ENCODE peak calls at places on chromosome 13, in nine cellular contexts. A, K, B, P, C, M, G, L and H are unnamed samples.

GRCh38 chr13:111665691-111666095 is 345.3 kb downstream of the TEX29 start:
- DNase-seq in A (no peak), K (no peak), B (no peak), P (no peak), C (no peak), M (no peak), G (no peak), L (no peak), H (no peak)

GRCh38 chr13:39565036-39565949 is 37.7 kb downstream of the LHFPL6 start:
- DNase-seq in A (no peak), K (no peak), B (peak; percentile 95), P (no peak), C (no peak), M (no peak), G (no peak), L (no peak), H (no peak)

GRCh38 chr13:48564046-48564445 is 31.2 kb upstream of the RCBTB2 start:
- DNase-seq in A (no peak), K (no peak), B (peak; percentile 51), P (no peak), C (no peak), M (no peak), G (no peak), L (no peak), H (no peak)

GRCh38 chr13:36531746-36532486 is 99.6 kb downstream of the CCNA1 start:
- DNase-seq in A (no peak), K (no peak), B (no peak), P (no peak), C (no peak), M (no peak), G (no peak), L (no peak), H (no peak)

GRCh38 chr13:45108716-45109706 is 11.3 kb upstream of the GTF2F2 start:
- DNase-seq in A (peak; percentile 68), K (no peak), B (peak; percentile 66), P (peak; percentile 2), C (peak; percentile 25), M (no peak), G (no peak), L (no peak), H (no peak)

GRCh38 chr13:100530645-100531044 is 57.9 kb downstream of the GGACT start:
- DNase-seq in A (no peak), K (no peak), B (peak; percentile 33), P (no peak), C (no peak), M (no peak), G (no peak), L (no peak), H (no peak)

GRCh38 chr13:28575200-28575599 is 80.3 kb upstream of the FLT1 start:
- DNase-seq in A (no peak), K (no peak), B (no peak), P (no peak), C (no peak), M (peak; percentile 71), G (no peak), L (no peak), H (no peak)

GRCh38 chr13:86425127-86425526 is 625.9 kb upstream of the SLITRK6 start:
- DNase-seq in A (no peak), K (no peak), B (no peak), P (peak; percentile 60), C (no peak), M (no peak), G (no peak), L (no peak), H (no peak)